ENCODE peak calls at places on chromosomes 6 and 20, in eight cellular contexts. W is PC-9, V is IMR-90, L is left ventricle myocardium inferior, A is coronary artery, I is cardiac muscle cell, O is OCI-LY7, P is WERI-Rb-1. B is an unnamed sample.
A peak's percentile ranks its signal among the peaks of the same experiment; 100 is the strongest.

GRCh38 chr6:143397229-143398222 is 53.0 kb downstream of the ADAT2 start:
- DNase-seq in W (peak; percentile 98), V (peak; percentile 46), L (no peak), A (no peak), I (peak; percentile 3), O (no peak), P (no peak), B (peak; percentile 36)

GRCh38 chr6:81865712-81866111 is 113.2 kb upstream of the TENT5A start:
- DNase-seq in W (peak; percentile 38), V (peak; percentile 92), L (no peak), A (no peak), I (no peak), O (no peak), P (no peak), B (no peak)

GRCh38 chr6:155943635-155944034 is 488.0 kb upstream of the NOX3 start:
- DNase-seq in W (no peak), V (peak; percentile 72), L (no peak), A (no peak), I (no peak), O (no peak), P (no peak), B (no peak)

GRCh38 chr6:81263531-81264168 is 488.8 kb downstream of the TENT5A start:
- DNase-seq in W (no peak), V (no peak), L (no peak), A (no peak), I (no peak), O (no peak), P (no peak), B (no peak)

GRCh38 chr6:85015396-85015990 is 251.1 kb upstream of the TBX18 start:
- DNase-seq in W (no peak), V (peak; percentile 42), L (peak; percentile 40), A (no peak), I (peak; percentile 71), O (no peak), P (peak; percentile 66), B (no peak)

GRCh38 chr20:58690851-58691250 is 1.7 kb upstream of the NPEPL1 start:
- DNase-seq in W (no peak), V (peak; percentile 22), L (peak; percentile 9), A (peak; percentile 77), I (no peak), O (no peak), P (no peak), B (no peak)

GRCh38 chr6:25173951-25174474 is 105.2 kb upstream of the CARMIL1 start:
- DNase-seq in W (peak; percentile 98), V (peak; percentile 99), L (no peak), A (no peak), I (no peak), O (no peak), P (no peak), B (no peak)

GRCh38 chr6:110329729-110330436 is 28.3 kb downstream of the METTL24 start:
- DNase-seq in W (no peak), V (peak; percentile 31), L (no peak), A (no peak), I (no peak), O (no peak), P (no peak), B (no peak)

GRCh38 chr20:53157443-53158408 is 185.6 kb downstream of the TSHZ2 start:
- DNase-seq in W (no peak), V (peak; percentile 53), L (no peak), A (no peak), I (no peak), O (peak; percentile 79), P (peak; percentile 68), B (peak; percentile 8)

GRCh38 chr6:100664274-100665040 is 199.7 kb upstream of the SIM1 start:
- DNase-seq in W (no peak), V (peak; percentile 57), L (no peak), A (no peak), I (peak; percentile 36), O (peak; percentile 41), P (no peak), B (peak; percentile 36)

GRCh38 chr20:58721951-58722371 is 29.4 kb downstream of the NPEPL1 start:
- DNase-seq in W (no peak), V (no peak), L (peak; percentile 13), A (peak; percentile 70), I (no peak), O (no peak), P (peak; percentile 2), B (no peak)

GRCh38 chr20:48215536-48215935 is 430.3 kb upstream of the SULF2 start:
- DNase-seq in W (peak; percentile 58), V (no peak), L (no peak), A (no peak), I (no peak), O (no peak), P (no peak), B (no peak)

GRCh38 chr20:63708301-63709148 is 686 bp downstream of the ZGPAT start:
- DNase-seq in W (peak; percentile 33), V (no peak), L (no peak), A (peak; percentile 74), I (no peak), O (no peak), P (peak; percentile 16), B (no peak)

GRCh38 chr6:141452354-141452686 is 680.4 kb upstream of the GJE1 start:
- DNase-seq in W (no peak), V (no peak), L (no peak), A (no peak), I (no peak), O (no peak), P (no peak), B (no peak)

GRCh38 chr6:107202876-107203468 is 87.7 kb upstream of the BEND3 start:
- DNase-seq in W (peak; percentile 86), V (no peak), L (no peak), A (no peak), I (no peak), O (no peak), P (no peak), B (no peak)

GRCh38 chr6:109455161-109455501 is 441 bp downstream of the MICAL1 start:
- DNase-seq in W (no peak), V (no peak), L (no peak), A (no peak), I (no peak), O (peak; percentile 72), P (peak; percentile 29), B (peak; percentile 61)

GRCh38 chr20:48227381-48227780 is 442.1 kb upstream of the SULF2 start:
- DNase-seq in W (no peak), V (no peak), L (no peak), A (no peak), I (no peak), O (no peak), P (no peak), B (no peak)

DNA sequence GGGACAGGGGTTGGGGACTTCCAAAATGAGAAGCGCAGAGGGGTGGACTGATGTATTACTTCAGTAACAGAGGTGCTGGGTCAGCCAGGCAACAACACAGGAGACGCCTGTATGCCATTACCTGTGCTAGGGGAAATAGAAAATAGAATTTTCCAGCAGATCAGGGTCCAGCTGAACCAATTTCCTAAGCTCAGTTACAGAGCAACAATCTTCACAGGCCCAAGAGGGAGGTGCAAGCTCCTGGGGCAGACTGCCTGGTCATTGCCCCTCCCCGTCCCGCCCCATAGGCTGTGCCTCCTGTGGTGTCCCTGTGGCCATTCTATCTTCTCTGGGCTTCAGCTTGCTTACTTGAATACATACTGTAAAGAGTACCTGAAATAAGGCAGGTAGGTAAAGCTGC is 3.7 kb downstream of the KCNK5 start:
- DNase-seq in W (no peak), V (no peak), L (no peak), A (no peak), I (no peak), O (no peak), P (no peak), B (no peak)
- H3K4me3 ChIP-seq in W (no peak overlapping the region), V (no peak overlapping the region), L (no peak overlapping the region), A (no peak overlapping the region), I (no peak overlapping the region), O (no peak overlapping the region), P (no peak overlapping the region), B (no peak overlapping the region)

GRCh38 chr6:72651967-72652956 is 30.4 kb downstream of the KCNQ5 start:
- DNase-seq in W (no peak), V (no peak), L (no peak), A (no peak), I (peak; percentile 17), O (no peak), P (no peak), B (no peak)
- H3K27ac ChIP-seq in W (no peak overlapping the region), V (no peak overlapping the region), L (no peak overlapping the region), A (no peak overlapping the region), I (peak overlapping the region; percentile 59), O (no peak overlapping the region), P (no peak overlapping the region), B (no peak overlapping the region)

GRCh38 chr6:27630727-27631613 is 158.1 kb upstream of the ZNF184 start:
- DNase-seq in W (peak; percentile 62), V (peak; percentile 47), L (no peak), A (no peak), I (peak; percentile 78), O (no peak), P (peak; percentile 69), B (no peak)
- H3K4me3 ChIP-seq in W (peak overlapping the region; percentile 59), V (peak overlapping the region; percentile 3), L (peak overlapping the region; percentile 43), A (peak overlapping the region; percentile 45), I (peak overlapping the region; percentile 54), O (no peak overlapping the region), P (peak overlapping the region; percentile 44), B (no peak overlapping the region)

GRCh38 chr6:2855061-2855519 is 13.4 kb upstream of the SERPINB1 start:
- DNase-seq in W (no peak), V (no peak), L (no peak), A (no peak), I (no peak), O (no peak), P (no peak), B (no peak)
- H3K27ac ChIP-seq in W (peak overlapping the region; percentile 99), V (peak overlapping the region; percentile 56), L (peak overlapping the region; percentile 80), A (peak overlapping the region; percentile 87), I (no peak overlapping the region), O (peak overlapping the region; percentile 99), P (no peak overlapping the region), B (peak overlapping the region; percentile 92)

GRCh38 chr20:46308258-46309157 is at the start of gene CDH22:
- DNase-seq in W (no peak), V (peak; percentile 20), L (peak; percentile 37), A (no peak), I (peak; percentile 70), O (peak; percentile 20), P (peak; percentile 88), B (peak; percentile 48)
- H3K4me3 ChIP-seq in W (no peak within 1 kb of the TSS), V (peak within 1 kb of the TSS; percentile 36), L (peak within 1 kb of the TSS; percentile 66), A (peak within 1 kb of the TSS; percentile 64), I (peak within 1 kb of the TSS; percentile 51), O (peak within 1 kb of the TSS; percentile 40), P (peak within 1 kb of the TSS; percentile 66), B (peak within 1 kb of the TSS; percentile 38)

DNA sequence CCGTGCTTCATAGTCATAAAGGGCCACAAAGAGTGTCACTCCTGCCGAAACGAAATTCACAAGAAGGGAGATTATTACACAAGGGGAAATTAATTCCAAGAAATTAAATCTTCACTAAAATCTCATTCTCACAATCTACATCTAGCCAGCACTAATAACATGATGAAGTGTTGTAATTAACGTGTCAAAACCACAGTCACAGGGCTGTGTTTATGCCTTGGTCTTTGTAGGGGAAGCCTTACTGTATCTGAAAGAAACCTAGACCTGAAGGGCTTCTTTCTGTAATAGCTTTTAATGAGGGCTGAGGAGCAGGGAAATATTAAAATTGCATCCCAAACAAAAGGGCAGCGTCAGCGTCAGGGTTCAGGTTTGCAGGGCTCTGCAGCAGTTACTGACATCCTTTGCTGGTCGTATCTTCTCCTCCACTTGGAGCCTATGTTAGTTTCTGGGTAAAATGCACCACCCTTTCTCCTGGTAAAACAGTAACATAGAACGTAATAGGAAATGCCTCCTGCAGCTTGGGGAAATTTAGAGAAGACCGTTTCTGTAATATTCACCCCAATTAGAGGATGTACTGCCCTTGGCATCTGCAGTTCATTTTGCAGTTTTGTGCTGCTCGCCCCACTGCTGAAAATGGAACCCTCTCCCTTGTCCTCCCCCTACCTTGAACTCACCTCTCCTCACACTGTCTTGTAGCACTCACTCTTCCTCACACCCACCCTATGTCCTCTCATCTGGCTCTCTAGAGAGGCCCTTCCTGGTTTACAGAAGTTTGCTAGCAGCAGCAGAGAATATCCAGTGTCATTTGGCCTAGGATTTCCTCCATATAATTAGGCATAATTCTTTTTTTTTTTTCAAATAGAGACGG is 109.0 kb upstream of the TRAF3IP2 start:
- DNase-seq in W (no peak), V (no peak), L (no peak), A (no peak), I (no peak), O (no peak), P (no peak), B (no peak)
- H3K27ac ChIP-seq in W (no peak overlapping the region), V (no peak overlapping the region), L (no peak overlapping the region), A (no peak overlapping the region), I (no peak overlapping the region), O (no peak overlapping the region), P (no peak overlapping the region), B (peak overlapping the region; percentile 47)

B was measured in CD4-positive, alpha-beta memory T cell.